ENCODE peak calls at places on chromosomes 4 and X, in seven cellular contexts. W is activated T-cell treated with anti-CD3 and anti-CD28 coated beads for 1 hour; E is HL-60; J is tibial artery; B is EH; L is left ventricle myocardium inferior; P is effector memory CD4-positive, alpha-beta T cell. N is an unnamed sample.
A peak's percentile ranks its signal among the peaks of the same experiment; 100 is the strongest.

GRCh38 chr4:74431113-74431826 is 13.7 kb upstream of the AREG start:
- DNase-seq in P (no peak), W (no peak), E (peak; percentile 77), B (no peak), J (no peak), L (no peak), N (no peak)

GRCh38 chr4:70885174-70885573 is 17.0 kb upstream of the MOB1B start:
- DNase-seq in P (no peak), B (no peak), J (no peak), W (no peak), E (no peak), L (no peak), N (no peak)

GRCh38 chrX:102043380-102043779 is 82.1 kb upstream of the TCEAL2 start:
- DNase-seq in E (no peak), W (no peak), L (no peak), J (no peak), B (no peak), P (no peak), N (no peak)

GRCh38 chr4:138707746-138708145 is 307.8 kb upstream of the NOCT start:
- DNase-seq in B (no peak), J (no peak), W (no peak), E (no peak), L (no peak), P (no peak), N (no peak)

GRCh38 chr4:165787516-165788274 is 85.3 kb upstream of the TLL1 start:
- DNase-seq in P (no peak), E (no peak), J (no peak), B (peak; percentile 0), L (no peak), W (no peak), N (no peak)

GRCh38 chr4:71239365-71239764 is 99.5 kb upstream of the SLC4A4 start:
- DNase-seq in W (no peak), B (peak; percentile 70), E (no peak), J (no peak), L (no peak), P (no peak), N (no peak)

GRCh38 chr4:155766544-155766943 is 7.7 kb downstream of the GUCY1B1 start:
- DNase-seq in L (no peak), J (no peak), W (no peak), B (no peak), E (no peak), P (no peak), N (no peak)

GRCh38 chr4:107500551-107500950 is 219.5 kb downstream of the PAPSS1 start:
- DNase-seq in E (no peak), B (no peak), J (no peak), W (no peak), L (no peak), P (no peak), N (no peak)

GRCh38 chr4:13196721-13197120 is 287.4 kb downstream of the RAB28 start:
- DNase-seq in P (no peak), J (no peak), L (peak; percentile 25), E (no peak), W (no peak), B (no peak), N (no peak)

GRCh38 chrX:69387559-69388487 is 116.3 kb upstream of the NALF2 start:
- DNase-seq in L (peak; percentile 20), B (peak; percentile 58), P (no peak), J (peak; percentile 22), E (peak; percentile 30), W (peak; percentile 1), N (no peak)

GRCh38 chrX:83169683-83170082 is 338.4 kb upstream of the POU3F4 start:
- DNase-seq in W (no peak), E (no peak), L (no peak), B (no peak), P (no peak), J (no peak), N (no peak)